ENCODE peak calls at places on chromosome 1, in four cellular contexts. Q is K562, X is SK-N-SH, D is HepG2. C is an unnamed sample.

GRCh38 chr1:2412773-2413494 is 570 bp upstream of the PEX10 start:
- DNase-seq in Q (peak), X (peak), D (peak), C (no peak)

GRCh38 chr1:206734499-206735142 is 36.0 kb upstream of the IL19 start:
- DNase-seq in Q (peak), X (peak), D (no peak), C (peak)

GRCh38 chr1:88145752-88146151 is 538.3 kb upstream of the PKN2 start:
- DNase-seq in Q (no peak), X (no peak), D (peak), C (no peak)

GRCh38 chr1:18927082-18927653 is 24.8 kb upstream of the ALDH4A1 start:
- DNase-seq in Q (no peak), X (no peak), D (no peak), C (no peak)

GRCh38 chr1:233520510-233521191 is 93.3 kb upstream of the KCNK1 start:
- DNase-seq in Q (no peak), X (no peak), D (no peak), C (peak)

GRCh38 chr1:154848983-154849382 is 21.1 kb downstream of the KCNN3 start:
- DNase-seq in Q (no peak), X (no peak), D (no peak), C (no peak)

GRCh38 chr1:39205102-39205780 is 746 bp downstream of the MACF1 start:
- DNase-seq in Q (peak), X (no peak), D (no peak), C (no peak)

GRCh38 chr1:201905234-201905890 is 16.7 kb downstream of the SHISA4 start:
- DNase-seq in Q (no peak), X (no peak), D (no peak), C (no peak)

GRCh38 chr1:51734899-51735745 is 118.2 kb downstream of the OSBPL9 start:
- DNase-seq in Q (no peak), X (no peak), D (no peak), C (no peak)

GRCh38 chr1:15056515-15057285 is 96.8 kb upstream of the TMEM51 start:
- DNase-seq in Q (peak), X (peak), D (no peak), C (no peak)

GRCh38 chr1:204350857-204351573 is 8.7 kb downstream of the PLEKHA6 start:
- DNase-seq in Q (peak), X (peak), D (no peak), C (no peak)
- TF ChIP-seq ELF1 in Q (no peak), X (no peak), D (no peak), C (no peak)

GRCh38 chr1:109897244-109897955 is 13.2 kb upstream of the CSF1 start:
- DNase-seq in Q (no peak), X (no peak), D (no peak), C (no peak)
- TF ChIP-seq ELF1 in Q (no peak), X (no peak), D (no peak), C (no peak)

GRCh38 chr1:245874942-245875580 is 632.0 kb downstream of the SMYD3 start:
- DNase-seq in Q (peak), X (peak), D (no peak), C (no peak)
- TF ChIP-seq ELF1 in Q (no peak), X (peak), D (no peak), C (no peak)

GRCh38 chr1:204258213-204259115 is 44.7 kb upstream of the GOLT1A start:
- DNase-seq in Q (peak), X (peak), D (peak), C (peak)
- TF ChIP-seq ELF1 in Q (no peak), X (no peak), D (no peak), C (no peak)

DNA sequence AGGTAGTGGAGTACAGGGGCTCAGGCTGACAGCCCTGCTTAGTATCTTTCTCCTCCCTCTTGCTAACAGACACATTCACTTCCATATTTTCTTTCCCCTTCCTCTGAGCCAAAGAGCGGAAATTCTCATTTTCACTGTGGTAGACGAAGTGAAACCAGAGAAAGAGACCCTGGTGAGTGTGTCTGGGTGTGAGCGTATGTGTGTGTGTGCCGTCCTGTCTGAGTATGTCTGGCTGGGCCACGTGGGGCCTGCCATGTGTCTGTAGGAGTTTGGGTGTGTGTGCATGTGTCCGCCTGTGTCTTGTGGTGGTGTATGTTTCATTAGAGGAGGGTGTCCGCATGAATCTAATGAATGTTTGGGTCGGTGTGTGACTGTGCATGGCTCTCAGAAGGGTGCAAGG is 1.7 kb downstream of the COL8A2 start:
- DNase-seq in Q (no peak), X (no peak), D (no peak), C (no peak)
- TF ChIP-seq ELF1 in Q (no peak), X (no peak), D (no peak), C (no peak)

DNA sequence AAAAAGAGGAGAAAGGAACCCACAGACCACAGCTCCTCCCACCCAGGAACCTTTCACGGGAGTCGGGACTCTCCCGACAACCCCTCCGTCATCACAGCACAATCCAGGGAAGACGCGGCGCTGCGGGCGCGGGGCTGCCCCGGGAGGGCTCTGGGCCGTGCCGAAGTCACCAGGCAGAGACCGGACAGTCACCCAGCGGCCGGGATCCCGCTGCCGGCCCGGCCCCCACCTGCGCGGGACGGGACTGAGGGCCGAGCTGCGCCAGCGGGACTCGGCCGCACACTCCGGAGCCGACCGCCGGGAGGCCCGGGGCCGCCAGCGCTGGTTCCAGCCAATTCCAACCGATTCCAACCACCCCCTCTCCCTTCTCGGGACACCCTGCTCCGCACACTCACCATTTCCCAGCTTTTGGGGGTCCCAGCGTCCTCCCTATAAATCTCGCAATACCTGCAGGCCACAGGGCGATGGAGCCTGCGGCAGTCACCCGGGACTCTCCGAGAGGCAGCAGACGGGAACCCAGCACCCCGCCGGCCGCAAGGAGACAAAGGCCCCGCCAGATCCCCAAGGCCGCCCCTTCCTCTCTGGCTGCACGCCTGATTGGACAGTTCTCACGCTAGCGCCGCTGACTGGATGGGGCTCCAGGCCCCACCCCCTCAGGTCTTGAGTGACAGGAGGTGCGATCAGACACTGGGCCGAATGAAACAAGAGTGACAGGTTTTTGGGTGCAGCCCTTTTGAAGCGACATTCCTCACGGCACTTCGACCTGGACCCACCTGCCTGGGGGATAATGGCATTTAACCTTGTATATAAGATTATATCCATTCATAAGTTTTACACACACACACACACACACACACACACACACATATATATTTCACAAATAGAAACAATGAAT is at the start of gene ZNF695:
- DNase-seq in Q (peak), X (peak), D (peak), C (peak)
- TF ChIP-seq ELF1 in Q (no peak), X (no peak), D (peak), C (no peak)

GRCh38 chr1:188089015-188089414 is 1260.3 kb downstream of the PLA2G4A start:
- DNase-seq in Q (no peak), X (no peak), D (no peak), C (no peak)

DNA sequence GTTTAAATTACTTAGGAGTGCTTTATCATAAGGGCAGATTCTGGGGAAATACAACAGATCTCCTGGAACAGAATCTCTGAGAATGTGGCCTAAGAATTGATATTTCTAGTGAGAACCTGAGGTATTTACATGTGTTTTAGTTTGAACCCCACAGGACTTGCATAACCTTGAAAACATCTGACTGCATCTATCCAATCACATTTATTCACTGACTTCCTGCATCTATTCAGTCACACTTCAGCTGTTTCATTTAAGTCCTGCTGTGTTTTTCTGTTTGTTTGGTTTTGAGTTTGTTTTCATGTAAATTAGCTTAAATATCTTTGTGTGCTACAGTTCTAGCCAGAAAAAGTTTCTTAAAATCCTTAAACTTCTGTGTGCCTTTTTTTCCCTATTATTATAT is 1260.7 kb downstream of the PLA2G4A start:
- DNase-seq in Q (no peak), X (no peak), D (no peak), C (no peak)
- TF ChIP-seq ELF1 in Q (no peak), X (no peak), D (no peak), C (no peak)

C was measured in HCT116.